ENCODE peak calls at places on chromosomes 4 and X, in seven cellular contexts. L, R, W, S, N, H and D are unnamed samples.

GRCh38 chr4:108171541-108172230 is 3.0 kb upstream of the LEF1 start:
- DNase-seq in L (no peak), R (peak), W (peak), S (no peak), N (no peak), H (peak), D (no peak)

GRCh38 chr4:113809313-113809712 is 47.8 kb upstream of the CAMK2D start:
- DNase-seq in L (no peak), R (peak), W (no peak), S (no peak), N (peak), H (no peak), D (no peak)

GRCh38 chrX:116436358-116436816 is at the start of gene SLC6A14:
- DNase-seq in L (no peak), R (no peak), W (no peak), S (peak), N (no peak), H (no peak), D (no peak)

GRCh38 chr4:94403735-94404134 is 48.0 kb upstream of the PDLIM5 start:
- DNase-seq in L (no peak), R (no peak), W (no peak), S (no peak), N (no peak), H (no peak), D (no peak)

GRCh38 chrX:138791551-138791950 is 80.0 kb upstream of the FGF13 start:
- DNase-seq in L (no peak), R (no peak), W (no peak), S (no peak), N (no peak), H (no peak), D (no peak)

GRCh38 chrX:107442914-107443527 is 6.4 kb upstream of the FRMPD3 start:
- DNase-seq in L (no peak), R (no peak), W (no peak), S (peak), N (no peak), H (no peak), D (no peak)

GRCh38 chrX:20029728-20030127 is 38.9 kb upstream of the BCLAF3 start:
- DNase-seq in L (no peak), R (no peak), W (no peak), S (peak), N (peak), H (no peak), D (peak)

GRCh38 chr4:24511371-24512063 is 72.8 kb downstream of the DHX15 start:
- DNase-seq in L (no peak), R (no peak), W (no peak), S (no peak), N (no peak), H (no peak), D (no peak)

GRCh38 chr4:69038582-69038981 is 57.7 kb upstream of the UGT2B7 start:
- DNase-seq in L (no peak), R (no peak), W (no peak), S (peak), N (no peak), H (no peak), D (no peak)

GRCh38 chr4:188139671-188140070 is 430 bp downstream of the TRIML1 start:
- DNase-seq in L (no peak), R (no peak), W (no peak), S (no peak), N (no peak), H (no peak), D (no peak)

GRCh38 chrX:19790829-19791228 is 96.6 kb downstream of the SH3KBP1 start:
- DNase-seq in L (no peak), R (no peak), W (no peak), S (no peak), N (no peak), H (no peak), D (no peak)

GRCh38 chrX:9062621-9063020 is 28.7 kb upstream of the FAM9B start:
- DNase-seq in L (no peak), R (no peak), W (no peak), S (no peak), N (no peak), H (peak), D (no peak)

GRCh38 chr4:38873290-38873949 is 5.8 kb downstream of the FAM114A1 start:
- DNase-seq in L (no peak), R (no peak), W (no peak), S (no peak), N (no peak), H (no peak), D (no peak)

GRCh38 chr4:42612898-42613297 is 44.0 kb downstream of the ATP8A1 start:
- DNase-seq in L (no peak), R (no peak), W (no peak), S (no peak), N (no peak), H (no peak), D (no peak)

GRCh38 chr4:139876328-139876941 is 210.8 kb downstream of the MGST2 start:
- DNase-seq in L (no peak), R (no peak), W (no peak), S (no peak), N (no peak), H (no peak), D (no peak)